ENCODE peak calls at places on chromosome 19, in six cellular contexts. W is activated CD8-positive, alpha-beta memory T cell treated with anti-CD3 and anti-CD28 coated beads for 48 hours; A is activated naive CD8-positive, alpha-beta T cell treated with anti-CD3 and anti-CD28 coated beads, Interleukin-2, amount 10 ng/mL, durations not matched to agents 7 days and 5 days; K is GM04504; Z is hepatic stellate cell; H is psoas muscle. T is an unnamed sample.
A peak's percentile ranks its signal among the peaks of the same experiment; 100 is the strongest.

GRCh38 chr19:51127755-51128154 is 3.0 kb downstream of the SIGLEC9 start:
- DNase-seq in W (no peak), A (no peak), K (no peak), Z (no peak), H (no peak), T (peak; percentile 17)

GRCh38 chr19:39645800-39646411 is 9.8 kb upstream of the LGALS16 start:
- DNase-seq in W (no peak), A (peak; percentile 47), K (no peak), Z (no peak), H (no peak), T (peak; percentile 20)

GRCh38 chr19:46133101-46133627 is 8.7 kb upstream of the IGFL3 start:
- DNase-seq in W (no peak), A (no peak), K (peak; percentile 58), Z (peak; percentile 6), H (no peak), T (no peak)

GRCh38 chr19:20103091-20103501 is 25.3 kb downstream of the ZNF90 start:
- DNase-seq in W (no peak), A (no peak), K (no peak), Z (no peak), H (no peak), T (no peak)

GRCh38 chr19:40270362-40271089 is 14.6 kb downstream of the AKT2 start:
- DNase-seq in W (no peak), A (no peak), K (no peak), Z (no peak), H (no peak), T (no peak)

GRCh38 chr19:18996796-18997394 is 36.4 kb downstream of the SUGP2 start:
- DNase-seq in W (no peak), A (no peak), K (no peak), Z (no peak), H (no peak), T (no peak)

GRCh38 chr19:53037101-53038097 is 7.1 kb upstream of the ERVV-2 start:
- DNase-seq in W (no peak), A (peak; percentile 60), K (no peak), Z (peak; percentile 63), H (no peak), T (no peak)

GRCh38 chr19:32928806-32929205 is 43.0 kb downstream of the CEP89 start:
- DNase-seq in W (no peak), A (no peak), K (no peak), Z (no peak), H (no peak), T (no peak)

GRCh38 chr19:4467835-4468234 is 4.3 kb upstream of the HDGFL2 start:
- DNase-seq in W (no peak), A (no peak), K (no peak), Z (no peak), H (no peak), T (no peak)

GRCh38 chr19:860481-861098 is 1.1 kb downstream of the CFD start:
- DNase-seq in W (peak; percentile 36), A (peak; percentile 76), K (peak; percentile 24), Z (peak; percentile 87), H (peak; percentile 87), T (peak; percentile 90)

GRCh38 chr19:18167975-18168645 is 5.5 kb upstream of the IFI30 start:
- DNase-seq in W (no peak), A (peak; percentile 69), K (no peak), Z (peak; percentile 86), H (peak; percentile 63), T (peak; percentile 67)

GRCh38 chr19:48613852-48614435 is 932 bp downstream of the FAM83E start:
- DNase-seq in W (no peak), A (peak; percentile 34), K (no peak), Z (no peak), H (no peak), T (no peak)

GRCh38 chr19:48553676-48554384 is 1.9 kb downstream of the SULT2B1 start:
- DNase-seq in W (no peak), A (no peak), K (no peak), Z (peak; percentile 77), H (peak; percentile 61), T (peak; percentile 14)

GRCh38 chr19:23771348-23771747 is 12.7 kb upstream of the ZNF681 start:
- DNase-seq in W (no peak), A (no peak), K (no peak), Z (no peak), H (no peak), T (no peak)

GRCh38 chr19:44741258-44741731 is 7.2 kb upstream of the BCL3 start:
- DNase-seq in W (no peak), A (no peak), K (no peak), Z (no peak), H (no peak), T (no peak)

GRCh38 chr19:13091400-13092161 is 11.1 kb downstream of the LYL1 start:
- DNase-seq in W (no peak), A (no peak), K (peak; percentile 35), Z (peak; percentile 70), H (peak; percentile 81), T (no peak)

GRCh38 chr19:14871619-14872230 is 14.2 kb downstream of the OR7A17 start:
- DNase-seq in W (no peak), A (no peak), K (no peak), Z (peak; percentile 8), H (no peak), T (peak; percentile 20)

GRCh38 chr19:6740589-6741348 is 1.3 kb downstream of the TRIP10 start:
- DNase-seq in W (peak; percentile 17), A (no peak), K (no peak), Z (peak; percentile 55), H (peak; percentile 83), T (peak; percentile 48)

GRCh38 chr19:35612559-35613321 is at the start of gene HAUS5:
- DNase-seq in W (peak; percentile 93), A (peak; percentile 99), K (peak; percentile 76), Z (peak; percentile 88), H (peak; percentile 96), T (peak; percentile 92)

GRCh38 chr19:35265126-35265995 is 3.4 kb upstream of the USF2 start:
- DNase-seq in W (no peak), A (peak; percentile 28), K (no peak), Z (no peak), H (peak; percentile 68), T (no peak)

GRCh38 chr19:29119582-29119981 is 93.4 kb downstream of the UQCRFS1 start:
- DNase-seq in W (no peak), A (no peak), K (peak; percentile 1), Z (no peak), H (no peak), T (no peak)

GRCh38 chr19:8161135-8161646 is 11.8 kb upstream of the FBN3 start:
- DNase-seq in W (no peak), A (no peak), K (no peak), Z (no peak), H (no peak), T (peak; percentile 65)

T was measured in RPMI8226.